ENCODE peak calls at places on chromosomes 13 and 19, in seven cellular contexts. One of them, this sample, is unnamed.

GRCh38 chr13:76792680-76793334 is 93.4 kb downstream of the KCTD12 start:
- DNase-seq in GDM1: peak
- DNase-seq in activated CD4-positive, alpha-beta T cell treated with anti-CD3 and anti-CD28 coated beads, Interleukin-2, amount 10 ng/mL, durations not matched to agents 7 days and 5 days: no peak
- DNase-seq in nephron progenitor cell: no peak
- DNase-seq in NCI-H510A treated with DMSO at 0.1 percent for 48 hours: no peak
- DNase-seq in CD8-positive, alpha-beta memory T cell: no peak
- DNase-seq in GM20000: no peak
- DNase-seq in this sample: peak

GRCh38 chr13:110308377-110309158 is 1.5 kb downstream of the COL4A2 start:
- DNase-seq in GDM1: no peak
- DNase-seq in activated CD4-positive, alpha-beta T cell treated with anti-CD3 and anti-CD28 coated beads, Interleukin-2, amount 10 ng/mL, durations not matched to agents 7 days and 5 days: no peak
- DNase-seq in nephron progenitor cell: peak
- DNase-seq in NCI-H510A treated with DMSO at 0.1 percent for 48 hours: no peak
- DNase-seq in CD8-positive, alpha-beta memory T cell: no peak
- DNase-seq in GM20000: no peak
- DNase-seq in this sample: peak

GRCh38 chr19:6501740-6502648 is at the start of gene TUBB4A:
- DNase-seq in GDM1: no peak
- DNase-seq in activated CD4-positive, alpha-beta T cell treated with anti-CD3 and anti-CD28 coated beads, Interleukin-2, amount 10 ng/mL, durations not matched to agents 7 days and 5 days: peak
- DNase-seq in nephron progenitor cell: peak
- DNase-seq in NCI-H510A treated with DMSO at 0.1 percent for 48 hours: no peak
- DNase-seq in CD8-positive, alpha-beta memory T cell: peak
- DNase-seq in GM20000: peak
- DNase-seq in this sample: no peak

GRCh38 chr19:39398297-39398864 is 7.2 kb downstream of the MED29 start:
- DNase-seq in GDM1: no peak
- DNase-seq in activated CD4-positive, alpha-beta T cell treated with anti-CD3 and anti-CD28 coated beads, Interleukin-2, amount 10 ng/mL, durations not matched to agents 7 days and 5 days: peak
- DNase-seq in nephron progenitor cell: no peak
- DNase-seq in NCI-H510A treated with DMSO at 0.1 percent for 48 hours: no peak
- DNase-seq in CD8-positive, alpha-beta memory T cell: peak
- DNase-seq in GM20000: no peak
- DNase-seq in this sample: peak

GRCh38 chr19:5154129-5154798 is 185.4 kb downstream of the KDM4B start:
- DNase-seq in GDM1: no peak
- DNase-seq in activated CD4-positive, alpha-beta T cell treated with anti-CD3 and anti-CD28 coated beads, Interleukin-2, amount 10 ng/mL, durations not matched to agents 7 days and 5 days: peak
- DNase-seq in nephron progenitor cell: peak
- DNase-seq in NCI-H510A treated with DMSO at 0.1 percent for 48 hours: peak
- DNase-seq in CD8-positive, alpha-beta memory T cell: no peak
- DNase-seq in GM20000: peak
- DNase-seq in this sample: no peak

GRCh38 chr19:35788205-35788960 is 13.0 kb downstream of the ARHGAP33 start:
- DNase-seq in GDM1: no peak
- DNase-seq in activated CD4-positive, alpha-beta T cell treated with anti-CD3 and anti-CD28 coated beads, Interleukin-2, amount 10 ng/mL, durations not matched to agents 7 days and 5 days: no peak
- DNase-seq in nephron progenitor cell: no peak
- DNase-seq in NCI-H510A treated with DMSO at 0.1 percent for 48 hours: no peak
- DNase-seq in CD8-positive, alpha-beta memory T cell: no peak
- DNase-seq in GM20000: no peak
- DNase-seq in this sample: no peak

GRCh38 chr13:43686557-43686956 is 100.2 kb downstream of the ENOX1 start:
- DNase-seq in GDM1: no peak
- DNase-seq in activated CD4-positive, alpha-beta T cell treated with anti-CD3 and anti-CD28 coated beads, Interleukin-2, amount 10 ng/mL, durations not matched to agents 7 days and 5 days: no peak
- DNase-seq in nephron progenitor cell: no peak
- DNase-seq in NCI-H510A treated with DMSO at 0.1 percent for 48 hours: no peak
- DNase-seq in CD8-positive, alpha-beta memory T cell: no peak
- DNase-seq in GM20000: no peak
- DNase-seq in this sample: peak

GRCh38 chr13:102508411-102508810 is 88.4 kb upstream of the TPP2 start:
- DNase-seq in GDM1: no peak
- DNase-seq in activated CD4-positive, alpha-beta T cell treated with anti-CD3 and anti-CD28 coated beads, Interleukin-2, amount 10 ng/mL, durations not matched to agents 7 days and 5 days: no peak
- DNase-seq in nephron progenitor cell: no peak
- DNase-seq in NCI-H510A treated with DMSO at 0.1 percent for 48 hours: no peak
- DNase-seq in CD8-positive, alpha-beta memory T cell: no peak
- DNase-seq in GM20000: no peak
- DNase-seq in this sample: no peak

GRCh38 chr19:27794444-27795042 is 1418.4 kb downstream of the UQCRFS1 start:
- DNase-seq in GDM1: no peak
- DNase-seq in activated CD4-positive, alpha-beta T cell treated with anti-CD3 and anti-CD28 coated beads, Interleukin-2, amount 10 ng/mL, durations not matched to agents 7 days and 5 days: peak
- DNase-seq in nephron progenitor cell: peak
- DNase-seq in NCI-H510A treated with DMSO at 0.1 percent for 48 hours: no peak
- DNase-seq in CD8-positive, alpha-beta memory T cell: no peak
- DNase-seq in GM20000: peak
- DNase-seq in this sample: peak

GRCh38 chr13:42064259-42064658 is 15.8 kb downstream of the DGKH start:
- DNase-seq in GDM1: no peak
- DNase-seq in activated CD4-positive, alpha-beta T cell treated with anti-CD3 and anti-CD28 coated beads, Interleukin-2, amount 10 ng/mL, durations not matched to agents 7 days and 5 days: no peak
- DNase-seq in nephron progenitor cell: no peak
- DNase-seq in NCI-H510A treated with DMSO at 0.1 percent for 48 hours: no peak
- DNase-seq in CD8-positive, alpha-beta memory T cell: no peak
- DNase-seq in GM20000: no peak
- DNase-seq in this sample: peak

GRCh38 chr13:59950201-59950730 is 213.5 kb downstream of the DIAPH3 start:
- DNase-seq in GDM1: no peak
- DNase-seq in activated CD4-positive, alpha-beta T cell treated with anti-CD3 and anti-CD28 coated beads, Interleukin-2, amount 10 ng/mL, durations not matched to agents 7 days and 5 days: no peak
- DNase-seq in nephron progenitor cell: no peak
- DNase-seq in NCI-H510A treated with DMSO at 0.1 percent for 48 hours: no peak
- DNase-seq in CD8-positive, alpha-beta memory T cell: no peak
- DNase-seq in GM20000: no peak
- DNase-seq in this sample: no peak

GRCh38 chr13:30587231-30587630 is 30.5 kb upstream of the USPL1 start:
- DNase-seq in GDM1: no peak
- DNase-seq in activated CD4-positive, alpha-beta T cell treated with anti-CD3 and anti-CD28 coated beads, Interleukin-2, amount 10 ng/mL, durations not matched to agents 7 days and 5 days: no peak
- DNase-seq in nephron progenitor cell: no peak
- DNase-seq in NCI-H510A treated with DMSO at 0.1 percent for 48 hours: no peak
- DNase-seq in CD8-positive, alpha-beta memory T cell: no peak
- DNase-seq in GM20000: no peak
- DNase-seq in this sample: no peak